ENCODE peak calls at places on chromosomes 3 and 15, in nine cellular contexts. E, I, W, A, T, Q, C, F and V are unnamed samples.

GRCh38 chr15:64502537-64502936 is 42.2 kb downstream of the ZNF609 start:
- DNase-seq in E (no peak), I (no peak), W (no peak), A (no peak), T (peak; percentile 21), Q (peak; percentile 38), C (no peak), F (no peak), V (no peak)

GRCh38 chr15:77747175-77748077 is 114.7 kb upstream of the LINGO1 start:
- DNase-seq in E (no peak), I (no peak), W (no peak), A (no peak), T (no peak), Q (no peak), C (no peak), F (no peak), V (no peak)

GRCh38 chr15:26260517-26261133 is 397.5 kb upstream of the ATP10A start:
- DNase-seq in E (no peak), I (no peak), W (no peak), A (no peak), T (peak; percentile 3), Q (peak; percentile 27), C (peak; percentile 1), F (no peak), V (no peak)

GRCh38 chr3:133983126-133983525 is 46.6 kb downstream of the SLCO2A1 start:
- DNase-seq in E (no peak), I (no peak), W (no peak), A (no peak), T (no peak), Q (no peak), C (no peak), F (no peak), V (peak; percentile 61)

GRCh38 chr3:175778994-175779393 is 919.9 kb downstream of the NAALADL2 start:
- DNase-seq in E (no peak), I (no peak), W (no peak), A (no peak), T (no peak), Q (no peak), C (no peak), F (no peak), V (no peak)

GRCh38 chr3:10722921-10723320 is 93.1 kb upstream of the SLC6A11 start:
- DNase-seq in E (no peak), I (no peak), W (no peak), A (no peak), T (no peak), Q (no peak), C (no peak), F (no peak), V (no peak)

GRCh38 chr3:148604270-148605085 is 93.2 kb upstream of the AGTR1 start:
- DNase-seq in E (no peak), I (no peak), W (no peak), A (no peak), T (peak; percentile 39), Q (peak; percentile 77), C (peak; percentile 19), F (peak; percentile 4), V (no peak)

GRCh38 chr3:103924544-103924943 is 1442.2 kb upstream of the ALCAM start:
- DNase-seq in E (no peak), I (no peak), W (no peak), A (no peak), T (no peak), Q (no peak), C (no peak), F (no peak), V (no peak)

GRCh38 chr15:52005748-52006701 is 13.0 kb upstream of the MAPK6 start:
- DNase-seq in E (no peak), I (no peak), W (no peak), A (peak; percentile 70), T (peak; percentile 70), Q (peak; percentile 77), C (no peak), F (peak; percentile 63), V (no peak)

GRCh38 chr3:187507905-187508304 is 139.7 kb downstream of the RTP4 start:
- DNase-seq in E (no peak), I (no peak), W (no peak), A (no peak), T (no peak), Q (no peak), C (peak; percentile 28), F (no peak), V (no peak)

GRCh38 chr15:65634381-65634780 is 12.6 kb downstream of the SLC24A1 start:
- DNase-seq in E (no peak), I (no peak), W (no peak), A (peak; percentile 57), T (no peak), Q (peak; percentile 72), C (no peak), F (no peak), V (no peak)

GRCh38 chr15:71627188-71627587 is 183.2 kb upstream of the NR2E3 start:
- DNase-seq in E (no peak), I (no peak), W (no peak), A (no peak), T (no peak), Q (no peak), C (no peak), F (no peak), V (no peak)

GRCh38 chr3:69290006-69290405 is 95.9 kb downstream of the FRMD4B start:
- DNase-seq in E (no peak), I (no peak), W (no peak), A (peak; percentile 39), T (no peak), Q (peak; percentile 21), C (no peak), F (no peak), V (no peak)

DNA sequence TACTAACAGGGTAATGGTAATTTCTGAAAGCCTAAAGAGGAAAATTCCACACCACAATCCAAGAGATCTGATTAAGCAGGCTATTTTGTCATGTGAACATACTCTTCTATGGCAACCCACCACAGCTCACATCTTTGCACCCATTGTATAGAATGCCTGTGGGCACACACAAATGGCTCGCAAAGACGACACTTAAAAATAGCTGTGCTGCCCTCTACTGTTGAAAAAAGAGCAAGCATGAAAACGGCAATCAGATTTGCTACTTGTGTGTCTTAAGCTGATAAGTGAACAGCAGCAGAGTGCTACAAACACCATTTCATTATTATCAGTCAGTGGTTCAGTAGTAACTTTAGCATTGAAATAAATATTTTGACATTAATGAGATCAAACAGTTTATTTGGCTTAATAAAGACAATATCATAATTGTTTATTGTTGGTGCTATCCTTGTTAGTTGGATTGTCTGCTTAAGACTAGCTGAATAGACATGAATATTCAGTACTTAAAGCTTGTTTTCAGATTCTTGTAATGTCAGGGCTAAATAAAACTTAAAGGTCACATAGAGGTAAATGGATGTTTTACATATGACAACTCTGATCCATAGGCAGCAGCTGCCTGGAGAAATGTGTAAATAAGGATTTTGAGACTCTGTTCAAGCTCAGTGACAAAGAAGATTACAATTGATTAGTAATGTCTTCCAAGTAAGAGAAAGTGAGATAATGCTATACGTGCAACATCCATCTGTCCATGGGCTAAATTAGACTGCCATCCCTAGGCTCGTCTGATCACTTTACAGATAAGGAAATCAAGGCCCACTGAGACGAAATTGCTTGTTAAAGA is 199.1 kb downstream of the LRRN1 start:
- DNase-seq in E (no peak), I (peak; percentile 23), W (no peak), A (peak; percentile 17), T (peak; percentile 4), Q (peak; percentile 5), C (peak; percentile 38), F (peak; percentile 49), V (peak; percentile 45)
- TF ChIP-seq CTCF in E (peak; percentile 58), I (peak; percentile 32), W (peak; percentile 40), A (peak; percentile 62), T (peak; percentile 11), Q (no peak), C (peak; percentile 23), F (peak; percentile 46), V (peak; percentile 55)

DNA sequence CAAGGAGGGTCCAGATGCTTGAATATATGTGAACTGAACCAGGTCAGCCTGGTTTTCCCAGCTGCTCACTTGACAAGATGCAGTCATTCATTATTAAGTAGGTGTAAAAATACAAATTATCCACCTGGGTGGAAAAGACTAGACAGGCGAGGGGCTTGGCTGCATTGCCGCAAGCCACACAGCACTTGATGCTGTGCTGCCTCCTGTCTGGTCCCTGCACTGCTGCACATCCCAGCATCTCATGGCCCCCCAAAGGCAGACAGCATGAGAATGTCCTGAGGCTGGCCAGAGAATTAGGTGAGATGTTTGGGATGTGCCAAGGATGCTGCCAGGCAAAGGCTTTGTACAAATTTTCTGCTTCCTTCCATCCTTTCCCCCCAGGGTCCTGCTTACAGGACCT is 115.0 kb downstream of the NTRK3 start:
- DNase-seq in E (no peak), I (no peak), W (no peak), A (no peak), T (no peak), Q (no peak), C (no peak), F (no peak), V (no peak)
- TF ChIP-seq CTCF in E (peak; percentile 44), I (no peak), W (no peak), A (no peak), T (no peak), Q (no peak), C (no peak), F (no peak), V (no peak)

DNA sequence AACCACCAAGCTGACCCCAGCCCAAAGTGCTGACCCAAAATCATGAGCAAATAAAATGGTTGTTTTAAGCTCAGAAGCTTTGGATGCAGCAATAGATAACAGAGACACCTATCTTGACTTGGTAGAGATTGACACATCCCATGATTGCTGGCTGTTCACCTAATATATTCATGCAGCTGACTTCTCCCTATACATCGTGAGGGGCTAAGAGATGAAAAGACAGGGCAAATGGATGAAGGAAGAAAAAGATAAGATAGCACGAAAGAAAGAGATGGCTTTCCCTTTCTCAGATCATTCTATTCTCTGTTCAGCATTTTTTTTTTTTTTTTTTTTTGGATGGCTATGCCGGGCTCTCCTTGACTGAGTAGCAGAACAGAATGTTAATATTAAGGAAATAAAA is 141.5 kb upstream of the ADAMTS9 start:
- DNase-seq in E (no peak), I (no peak), W (no peak), A (no peak), T (no peak), Q (no peak), C (no peak), F (no peak), V (no peak)
- TF ChIP-seq CTCF in E (no peak), I (no peak), W (no peak), A (no peak), T (no peak), Q (no peak), C (no peak), F (no peak), V (no peak)

GRCh38 chr15:66715736-66716667 is 14.0 kb downstream of the SMAD6 start:
- DNase-seq in E (no peak), I (no peak), W (no peak), A (no peak), T (no peak), Q (no peak), C (no peak), F (no peak), V (no peak)

GRCh38 chr15:66716668-66717025 is 14.6 kb downstream of the SMAD6 start:
- DNase-seq in E (no peak), I (no peak), W (no peak), A (no peak), T (no peak), Q (peak; percentile 16), C (no peak), F (no peak), V (no peak)

GRCh38 chr15:66715181-66715624 is 13.2 kb downstream of the SMAD6 start:
- DNase-seq in E (no peak), I (no peak), W (no peak), A (no peak), T (no peak), Q (no peak), C (no peak), F (no peak), V (no peak)

GRCh38 chr15:66713843-66714508 is 11.9 kb downstream of the SMAD6 start:
- DNase-seq in E (no peak), I (no peak), W (no peak), A (no peak), T (no peak), Q (no peak), C (no peak), F (no peak), V (no peak)

GRCh38 chr15:66714543-66714981 is 12.5 kb downstream of the SMAD6 start:
- DNase-seq in E (no peak), I (no peak), W (no peak), A (no peak), T (peak; percentile 58), Q (peak; percentile 59), C (no peak), F (no peak), V (no peak)
- TF ChIP-seq CTCF in E (no peak), I (no peak), W (no peak), A (no peak), T (no peak), Q (no peak), C (no peak), F (no peak), V (no peak)